ENCODE peak calls at places on chromosome 1, in nine cellular contexts. L is IMR-90, T is WERI-Rb-1, R is epithelial cell of esophagus, G is pancreas, B is fibroblast of mammary gland, F is retinal pigment epithelial cell, Z is glutamatergic neuron, M is right atrium auricular region. W is an unnamed sample.
A peak's percentile ranks its signal among the peaks of the same experiment; 100 is the strongest.

GRCh38 chr1:208179303-208179702 is 64.9 kb downstream of the PLXNA2 start:
- DNase-seq in F (no peak), R (no peak), M (no peak), B (no peak), T (no peak), G (no peak), L (no peak), Z (no peak), W (no peak)

GRCh38 chr1:61497013-61497412 is 227.9 kb downstream of the TM2D1 start:
- DNase-seq in G (no peak), T (no peak), L (no peak), F (no peak), B (no peak), Z (no peak), R (no peak), M (no peak), W (no peak)

GRCh38 chr1:192610114-192610958 is 25.6 kb upstream of the RGS13 start:
- DNase-seq in L (peak; percentile 45), M (no peak), Z (no peak), G (no peak), T (no peak), R (peak; percentile 40), F (no peak), B (peak; percentile 55), W (no peak)

GRCh38 chr1:44408181-44409018 is 3.3 kb downstream of the RNF220 start:
- DNase-seq in R (no peak), L (no peak), G (no peak), B (no peak), T (no peak), Z (peak; percentile 59), M (no peak), F (no peak), W (no peak)

GRCh38 chr1:159923203-159924024 is 1.9 kb downstream of the TAGLN2 start:
- DNase-seq in L (peak; percentile 83), T (peak; percentile 74), M (peak; percentile 95), G (peak; percentile 87), Z (peak; percentile 53), B (peak; percentile 83), F (no peak), R (peak; percentile 90), W (peak; percentile 97)

GRCh38 chr1:245105815-245106410 is 48.9 kb upstream of the KIF26B start:
- DNase-seq in Z (no peak), R (no peak), G (no peak), L (peak; percentile 8), T (no peak), F (no peak), B (peak; percentile 25), M (no peak), W (no peak)

GRCh38 chr1:248822148-248823032 is 3.3 kb downstream of the SH3BP5L start:
- DNase-seq in L (no peak), Z (no peak), B (no peak), T (no peak), M (peak; percentile 50), F (no peak), R (no peak), G (no peak), W (peak; percentile 52)

GRCh38 chr1:41713557-41714327 is 205.0 kb downstream of the HIVEP3 start:
- DNase-seq in M (no peak), G (no peak), F (peak; percentile 25), T (peak; percentile 43), L (peak; percentile 92), Z (peak; percentile 73), R (peak; percentile 66), B (peak; percentile 86), W (no peak)

GRCh38 chr1:60573726-60574409 is 500.3 kb upstream of the C1orf87 start:
- DNase-seq in G (no peak), T (no peak), R (peak; percentile 93), F (peak; percentile 74), L (no peak), M (no peak), B (peak; percentile 64), Z (no peak), W (no peak)

GRCh38 chr1:28642056-28642846 is 616 bp downstream of the TAF12 start:
- DNase-seq in R (no peak), F (no peak), B (peak; percentile 5), G (no peak), M (no peak), L (peak; percentile 6), Z (no peak), T (no peak), W (no peak)

GRCh38 chr1:77036560-77036959 is 169.3 kb downstream of the ST6GALNAC5 start:
- DNase-seq in F (no peak), M (no peak), L (peak; percentile 56), G (no peak), R (peak; percentile 66), T (no peak), B (peak; percentile 61), Z (no peak), W (no peak)

GRCh38 chr1:224616761-224617409 is 768 bp downstream of the CNIH3 start:
- DNase-seq in Z (peak; percentile 48), T (no peak), B (peak; percentile 18), G (no peak), M (no peak), F (no peak), R (no peak), L (no peak), W (no peak)

GRCh38 chr1:11982010-11982392 is 1.8 kb downstream of the MFN2 start:
- DNase-seq in B (peak; percentile 42), R (no peak), M (no peak), L (peak; percentile 46), F (no peak), Z (no peak), T (no peak), G (no peak), W (no peak)
- TF ChIP-seq CTCF in B (peak; percentile 37), R (no peak), M (no peak), L (peak; percentile 41), F (no peak), Z (peak; percentile 11), T (no peak), G (no peak), W (no peak)

GRCh38 chr1:85151446-85151845 is 49.4 kb downstream of the SYDE2 start:
- DNase-seq in R (no peak), B (no peak), G (no peak), L (no peak), Z (no peak), T (no peak), F (no peak), M (no peak), W (no peak)
- TF ChIP-seq CTCF in R (no peak), B (no peak), G (no peak), L (no peak), Z (no peak), T (no peak), F (no peak), M (no peak), W (no peak)

DNA sequence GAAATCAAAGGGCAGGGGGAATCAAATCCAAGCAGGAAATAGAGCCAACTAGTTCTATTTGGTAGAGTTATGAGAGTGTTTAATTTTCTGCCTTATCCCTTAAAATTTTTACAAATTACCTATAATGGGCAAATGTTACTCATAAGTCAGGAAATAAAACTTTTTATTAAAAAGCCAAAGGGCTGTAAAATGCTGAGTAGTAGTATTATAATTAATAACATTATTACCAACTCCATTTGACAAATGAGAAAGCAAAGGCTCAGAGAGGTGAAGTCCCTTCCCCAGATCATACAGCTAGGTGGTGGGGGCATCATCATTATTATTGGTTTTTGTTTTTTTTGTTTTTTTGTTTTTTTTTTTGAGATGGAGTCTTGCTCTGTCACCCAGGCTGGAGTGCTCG is 3.4 kb downstream of the SELENON start:
- DNase-seq in G (no peak), B (no peak), T (no peak), L (no peak), F (no peak), R (no peak), M (no peak), Z (no peak), W (no peak)
- TF ChIP-seq CTCF in G (no peak), B (no peak), T (no peak), L (no peak), F (no peak), R (no peak), M (no peak), Z (no peak), W (no peak)

DNA sequence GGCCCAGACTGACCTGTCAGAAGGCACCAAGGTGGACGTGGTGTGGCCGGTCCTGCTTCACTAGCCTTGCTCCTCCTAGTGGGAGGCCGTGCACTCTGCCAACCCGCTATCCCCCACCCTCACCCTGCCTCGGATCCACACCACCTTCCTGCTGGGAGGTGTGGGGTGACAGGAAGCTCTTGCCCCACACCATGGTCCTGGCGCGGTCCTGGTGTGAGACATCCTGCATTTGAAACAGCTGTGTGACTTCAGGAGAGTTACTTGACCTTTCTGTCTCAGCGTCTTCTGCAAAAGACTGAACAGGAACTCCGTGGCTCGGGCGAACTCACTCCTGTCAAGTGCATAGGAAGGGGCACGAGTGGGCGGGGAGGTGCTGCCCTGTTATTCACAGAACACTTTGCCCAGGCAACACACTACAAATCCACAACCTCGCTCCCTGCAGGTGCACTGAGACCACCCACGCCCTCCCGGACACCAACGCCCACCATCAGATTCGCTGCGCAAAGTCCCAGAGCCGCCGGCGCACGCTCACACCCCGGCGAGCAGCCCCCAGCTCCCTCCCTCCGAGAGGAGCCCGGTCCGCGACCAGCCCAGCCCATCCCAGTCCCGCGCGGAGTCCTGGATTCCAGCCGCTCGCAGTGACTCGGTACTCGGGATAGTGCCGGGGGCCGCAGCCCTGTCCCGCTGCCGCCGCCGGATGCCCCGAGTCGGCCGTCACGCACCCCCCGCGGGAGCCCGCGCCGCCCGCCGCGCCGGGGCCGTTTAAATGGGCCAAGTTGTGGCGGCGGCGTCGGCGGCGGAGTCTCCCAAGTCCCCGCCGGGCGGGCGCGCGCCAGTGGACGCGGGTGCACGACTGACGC is at the start of gene SAMD11:
- DNase-seq in T (peak; percentile 90), L (peak; percentile 76), G (peak; percentile 81), R (peak; percentile 87), B (peak; percentile 69), M (peak; percentile 86), F (no peak), Z (peak; percentile 91), W (no peak)
- TF ChIP-seq CTCF in T (peak; percentile 56), L (no peak), G (no peak), R (no peak), B (no peak), M (no peak), F (peak; percentile 14), Z (no peak), W (no peak)

GRCh38 chr1:23810818-23811420 is 10.4 kb upstream of the GALE start:
- DNase-seq in Z (peak; percentile 59), R (peak; percentile 61), F (no peak), M (no peak), B (peak; percentile 43), T (peak; percentile 64), L (peak; percentile 16), G (peak; percentile 35), W (no peak)
- TF ChIP-seq CTCF in Z (peak; percentile 62), R (peak; percentile 77), F (peak; percentile 83), M (peak; percentile 57), B (peak; percentile 72), T (peak; percentile 84), L (peak; percentile 55), G (peak; percentile 31), W (no peak)

W was measured in lower leg skin.